ENCODE peak calls at places on chromosomes 4 and X, in eight cellular contexts. A is fibroblast of lung; E is A549; V is cardiac muscle cell; I is left ventricle myocardium inferior; U is OCI-LY7; S is aorta; W is naive thymus-derived CD4-positive, alpha-beta T cell. T is an unnamed sample. For H3K4me1, the result is how much of the 10 kb centered on the place peaks cover.

GRCh38 chrX:50081282-50081955 is 119.4 kb downstream of the AKAP4 start:
- DNase-seq in E (peak), V (peak), W (no peak), S (no peak), I (peak), U (no peak), A (no peak), T (no peak)

GRCh38 chrX:23783569-23784486 is 855 bp downstream of the SAT1 start:
- DNase-seq in E (peak), S (peak), I (no peak), W (peak), V (peak), U (peak), A (peak), T (peak)

GRCh38 chr4:39655866-39656265 is 17.2 kb upstream of the SMIM14 start:
- DNase-seq in A (no peak), E (peak), V (no peak), W (no peak), U (no peak), S (no peak), I (no peak), T (no peak)

GRCh38 chr4:152785639-152786517 is 6.1 kb downstream of the ARFIP1 start:
- DNase-seq in E (no peak), A (no peak), I (no peak), U (peak), V (no peak), S (no peak), W (no peak), T (no peak)

GRCh38 chr4:149709640-149710039 is 106.0 kb downstream of the IQCM start:
- DNase-seq in I (no peak), W (no peak), V (no peak), A (peak), U (no peak), E (no peak), S (no peak), T (no peak)

GRCh38 chrX:134236690-134237362 is at the start of gene CCDC160:
- DNase-seq in A (peak), W (no peak), I (peak), E (peak), U (no peak), V (peak), S (peak), T (no peak)

GRCh38 chr4:53371843-53372521 is 5.5 kb upstream of the FIP1L1 start:
- DNase-seq in S (no peak), U (no peak), E (no peak), V (no peak), A (no peak), I (no peak), W (no peak), T (no peak)

GRCh38 chrX:5788930-5789329 is 439.7 kb downstream of the NLGN4X start:
- DNase-seq in W (no peak), E (no peak), S (no peak), I (no peak), V (no peak), A (no peak), U (no peak), T (no peak)

GRCh38 chr4:31097999-31098398 is 377.8 kb downstream of the PCDH7 start:
- DNase-seq in U (no peak), S (no peak), A (no peak), V (no peak), I (no peak), W (no peak), E (no peak), T (peak)

GRCh38 chr4:169340834-169341233 is 70.1 kb upstream of the SH3RF1 start:
- DNase-seq in A (peak), S (no peak), V (no peak), W (no peak), E (no peak), I (no peak), U (no peak), T (no peak)

GRCh38 chr4:135408109-135408508 is 1206.5 kb upstream of the PABPC4L start:
- DNase-seq in I (no peak), W (no peak), E (no peak), A (no peak), S (no peak), U (no peak), V (no peak), T (no peak)

GRCh38 chr4:123870283-123870876 is 473.8 kb downstream of the SPRY1 start:
- DNase-seq in A (peak), S (no peak), V (no peak), U (no peak), E (no peak), W (no peak), I (no peak), T (no peak)

GRCh38 chrX:23656684-23657083 is 10.6 kb upstream of the PRDX4 start:
- DNase-seq in U (no peak), S (no peak), E (no peak), V (no peak), A (peak), W (no peak), I (no peak), T (no peak)

GRCh38 chr4:53076335-53076958 is 214.3 kb downstream of the RASL11B start:
- DNase-seq in V (no peak), A (no peak), U (no peak), W (no peak), E (no peak), S (no peak), I (no peak), T (no peak)

GRCh38 chrX:148500428-148501120 is at the start of gene AFF2:
- DNase-seq in S (peak), A (peak), U (peak), E (peak), I (peak), W (peak), V (peak), T (peak)

GRCh38 chr4:85964298-85964697 is 395.6 kb downstream of the MAPK10 start:
- DNase-seq in U (no peak), E (peak), A (peak), W (no peak), V (no peak), S (no peak), I (no peak), T (no peak)

GRCh38 chr4:186943607-186943908 is 219.9 kb upstream of the FAT1 start:
- DNase-seq in U (peak), A (no peak), W (no peak), E (no peak), S (no peak), V (no peak), I (no peak), T (no peak)

GRCh38 chrX:41347186-41347585 is 13.2 kb downstream of the DDX3X start:
- DNase-seq in A (no peak), E (no peak), I (no peak), S (no peak), W (no peak), V (no peak), U (no peak), T (peak)

GRCh38 chrX:75603833-75604232 is 81.0 kb upstream of the ZDHHC15 start:
- DNase-seq in S (no peak), I (no peak), A (peak), V (peak), U (peak), E (peak), W (peak), T (no peak)

GRCh38 chrX:33840176-33840575 is 291.9 kb downstream of the FAM47A start:
- DNase-seq in U (no peak), V (no peak), E (no peak), I (no peak), S (no peak), A (no peak), W (no peak), T (no peak)

GRCh38 chr4:153919667-153920066 is 130.8 kb upstream of the SFRP2 start:
- DNase-seq in E (no peak), W (no peak), A (no peak), V (peak), I (no peak), U (no peak), S (no peak), T (no peak)

GRCh38 chrX:129534816-129535578 is 5.1 kb upstream of the OCRL start:
- DNase-seq in I (no peak), U (no peak), E (no peak), V (no peak), S (no peak), W (no peak), A (peak), T (no peak)

GRCh38 chr4:112552668-112553067 is 36.7 kb upstream of the NEUROG2 start:
- DNase-seq in A (peak), U (no peak), V (peak), E (peak), S (no peak), W (no peak), I (no peak), T (no peak)

GRCh38 chrX:20637351-20637750 is 370.6 kb upstream of the RPS6KA3 start:
- DNase-seq in I (no peak), W (no peak), V (no peak), E (no peak), S (no peak), A (peak), U (no peak), T (no peak)

GRCh38 chr4:55757356-55758024 is 62.1 kb upstream of the EXOC1L start:
- DNase-seq in I (no peak), W (no peak), U (no peak), V (no peak), A (no peak), E (no peak), S (no peak), T (no peak)

GRCh38 chr4:124631760-124632159 is 80.8 kb downstream of the ANKRD50 start:
- DNase-seq in A (peak), E (peak), W (no peak), U (no peak), S (peak), V (peak), I (no peak), T (no peak)

GRCh38 chr4:31995943-31996901 is 1276.1 kb downstream of the PCDH7 start:
- DNase-seq in U (no peak), V (no peak), A (no peak), E (peak), I (no peak), S (no peak), W (no peak), T (no peak)

GRCh38 chr4:168631241-168632151 is 134.6 kb downstream of the PALLD start:
- DNase-seq in V (peak), S (peak), U (no peak), I (peak), A (peak), E (peak), W (no peak), T (no peak)

GRCh38 chr4:18621186-18621585 is 599.6 kb upstream of the LCORL start:
- DNase-seq in I (no peak), W (no peak), A (no peak), V (no peak), U (no peak), S (no peak), E (no peak), T (no peak)

GRCh38 chrX:41558531-41558930 is 111.4 kb downstream of the NYX start:
- DNase-seq in V (peak), I (no peak), E (peak), A (no peak), U (peak), S (no peak), W (no peak), T (peak)

GRCh38 chr4:79163981-79164490 is 161.8 kb downstream of the NAA11 start:
- DNase-seq in V (no peak), W (no peak), E (no peak), A (no peak), I (no peak), U (no peak), S (no peak), T (no peak)

GRCh38 chr4:147246096-147246495 is 234.8 kb upstream of the EDNRA start:
- DNase-seq in V (no peak), W (no peak), E (no peak), I (no peak), U (no peak), A (no peak), S (no peak), T (no peak)

GRCh38 chr4:77418333-77418732 is 187.3 kb upstream of the CXCL13 start:
- DNase-seq in W (no peak), U (peak), V (peak), I (no peak), S (no peak), E (peak), A (peak), T (no peak)

GRCh38 chr4:164438321-164438720 is 315.6 kb upstream of the SMIM31 start:
- DNase-seq in S (no peak), A (peak), V (no peak), E (no peak), U (no peak), I (no peak), W (no peak), T (no peak)

GRCh38 chr4:66562276-66562806 is 892.1 kb upstream of the EPHA5 start:
- DNase-seq in E (no peak), V (peak), S (no peak), I (no peak), A (peak), W (no peak), U (no peak), T (no peak)

GRCh38 chrX:11423362-11423818 is 130.2 kb downstream of the AMELX start:
- DNase-seq in V (peak), W (no peak), U (peak), S (peak), E (peak), I (no peak), A (peak), T (no peak)

GRCh38 chr4:3773552-3774001 is 7.4 kb downstream of the ADRA2C start:
- DNase-seq in U (no peak), W (no peak), I (no peak), A (no peak), S (no peak), E (no peak), V (no peak), T (no peak)

GRCh38 chr4:101126044-101126443 is 221.3 kb downstream of the PPP3CA start:
- DNase-seq in V (no peak), E (no peak), A (peak), I (no peak), U (no peak), W (no peak), S (no peak), T (no peak)

GRCh38 chr4:146591986-146592385 is 46.7 kb upstream of the POU4F2 start:
- DNase-seq in V (no peak), E (no peak), S (no peak), U (no peak), W (no peak), A (no peak), I (no peak), T (no peak)

DNA sequence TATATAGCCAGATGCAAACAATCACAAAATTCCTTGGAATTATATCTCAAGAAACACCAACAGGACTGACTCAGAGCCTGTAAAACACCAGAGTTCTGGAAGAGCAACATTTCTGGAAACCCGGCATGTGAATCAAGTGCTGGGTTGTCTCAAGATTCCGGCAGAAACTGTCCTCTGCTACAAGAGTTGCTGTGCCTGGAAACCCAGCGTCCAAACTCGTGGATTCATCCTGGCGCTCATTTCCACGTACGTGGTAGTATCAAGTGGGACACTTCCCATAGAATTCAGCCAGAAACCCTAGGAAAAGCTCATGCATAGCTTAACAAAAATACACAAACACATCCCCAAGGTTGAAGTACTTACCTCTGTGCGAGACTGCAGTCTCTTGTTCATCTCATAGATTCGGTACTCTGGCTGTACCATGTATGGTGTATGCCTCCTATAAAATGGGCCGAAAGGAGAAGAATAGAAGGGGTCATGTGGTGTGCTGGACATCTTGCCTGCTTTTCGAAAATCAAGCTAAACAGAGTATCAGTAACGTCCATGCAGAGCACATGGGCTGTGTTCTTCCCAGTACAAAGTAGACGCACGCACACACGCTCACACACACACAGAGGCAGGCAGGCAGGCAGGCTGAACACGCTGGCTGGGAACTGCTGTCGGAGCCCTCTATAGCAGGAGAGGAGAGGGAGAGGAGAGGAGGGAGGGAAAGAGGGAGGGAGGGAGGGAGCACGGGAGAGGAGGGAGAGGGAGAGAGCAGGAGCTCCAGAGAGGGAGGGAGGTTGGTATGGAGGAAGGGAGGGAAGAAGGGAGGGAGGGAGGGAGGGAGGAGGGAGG is at the start of gene LDB2:
- DNase-seq in E (no peak), W (no peak), S (peak), A (peak), U (no peak), I (peak), V (peak), T (no peak)
- H3K4me1 ChIP-seq in E (under half), W (under half), S (under half), A (under half), U (under half), I (under half), V (under half), T (under half)

GRCh38 chr4:8200302-8200975 is 1.3 kb downstream of the SH3TC1 start:
- DNase-seq in A (no peak), V (peak), I (peak), W (peak), U (peak), E (no peak), S (peak), T (peak)

GRCh38 chr4:8197521-8197920 is 1.6 kb upstream of the SH3TC1 start:
- DNase-seq in V (no peak), E (no peak), W (no peak), A (no peak), S (no peak), I (no peak), U (no peak), T (no peak)

GRCh38 chr4:8199594-8200301 is 658 bp downstream of the SH3TC1 start:
- DNase-seq in W (no peak), V (no peak), A (no peak), U (no peak), S (no peak), E (no peak), I (no peak), T (peak)

GRCh38 chr4:8198906-8199593 is at the start of gene SH3TC1:
- DNase-seq in I (peak), A (peak), W (peak), U (peak), V (peak), E (peak), S (peak), T (peak)

DNA sequence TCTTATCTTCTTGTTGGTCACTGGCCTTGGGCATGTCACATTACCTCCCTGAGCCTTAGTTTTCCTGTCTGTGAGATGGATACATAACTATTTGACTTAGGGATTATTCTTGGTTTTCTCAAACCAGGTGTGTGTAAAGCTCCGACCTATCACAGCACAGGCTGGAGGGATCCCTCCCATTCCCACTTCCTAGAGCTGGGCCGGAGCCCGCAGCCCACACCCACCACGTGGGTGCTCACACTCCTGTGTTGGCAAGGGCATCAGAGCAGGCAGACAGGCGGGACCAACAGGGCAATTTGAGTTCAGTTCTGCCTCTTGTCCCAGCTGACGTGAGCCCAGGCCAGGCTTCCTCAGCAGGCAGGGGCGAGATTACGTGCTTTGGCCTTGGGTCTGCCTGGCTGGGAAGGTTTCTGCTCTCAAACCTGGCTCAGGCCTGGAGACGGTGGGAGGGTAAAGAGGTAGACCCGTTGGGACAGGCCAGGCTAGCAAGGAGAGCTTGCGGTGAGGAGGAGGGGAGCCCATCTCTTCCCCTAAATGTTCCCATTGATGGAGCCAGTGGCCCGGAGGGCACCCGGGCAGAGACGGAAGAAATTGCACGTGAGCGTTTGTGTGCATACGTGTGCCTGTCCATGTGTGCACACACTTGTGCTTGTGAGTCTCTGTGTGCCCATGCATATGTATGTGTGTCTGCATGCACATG is 734 bp upstream of the SH3TC1 start:
- DNase-seq in S (peak), U (no peak), A (no peak), I (no peak), W (no peak), V (no peak), E (no peak), T (no peak)
- H3K27ac ChIP-seq in S (no peak), U (peak), A (no peak), I (peak), W (peak), V (no peak), E (peak), T (peak)

DNA sequence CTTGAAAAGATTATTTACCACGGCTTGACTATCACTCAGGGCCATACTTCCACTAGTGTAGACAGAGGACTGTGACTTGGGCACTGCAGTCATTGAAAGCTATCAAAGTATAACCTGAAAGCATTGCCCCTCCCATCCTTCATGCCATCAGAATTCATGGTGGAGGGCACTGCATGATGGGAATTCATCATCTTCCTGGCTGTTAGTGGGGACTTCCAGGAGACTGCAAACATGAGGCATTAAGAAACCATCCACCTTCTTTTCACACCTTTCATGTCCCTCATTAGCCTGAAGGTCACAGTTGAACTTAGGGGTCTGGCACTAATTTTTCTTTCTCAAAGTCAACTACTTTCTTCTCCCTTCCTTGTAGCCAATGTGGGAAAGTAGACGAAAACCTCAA is 25.8 kb downstream of the VSIG4 start:
- DNase-seq in V (no peak), E (no peak), U (no peak), A (no peak), W (no peak), I (no peak), S (no peak), T (no peak)
- H3K4me1 ChIP-seq in V (under half), E (under half), U (half or more), A (under half), W (under half), I (under half), S (under half), T (half or more)

GRCh38 chrX:63764946-63765345 is 20.1 kb downstream of the ARHGEF9 start:
- DNase-seq in W (no peak), E (no peak), I (no peak), A (peak), S (no peak), V (no peak), U (no peak), T (no peak)

GRCh38 chrX:63765692-63766091 is 19.3 kb downstream of the ARHGEF9 start:
- DNase-seq in V (no peak), S (no peak), W (no peak), U (no peak), E (no peak), I (no peak), A (no peak), T (no peak)

DNA sequence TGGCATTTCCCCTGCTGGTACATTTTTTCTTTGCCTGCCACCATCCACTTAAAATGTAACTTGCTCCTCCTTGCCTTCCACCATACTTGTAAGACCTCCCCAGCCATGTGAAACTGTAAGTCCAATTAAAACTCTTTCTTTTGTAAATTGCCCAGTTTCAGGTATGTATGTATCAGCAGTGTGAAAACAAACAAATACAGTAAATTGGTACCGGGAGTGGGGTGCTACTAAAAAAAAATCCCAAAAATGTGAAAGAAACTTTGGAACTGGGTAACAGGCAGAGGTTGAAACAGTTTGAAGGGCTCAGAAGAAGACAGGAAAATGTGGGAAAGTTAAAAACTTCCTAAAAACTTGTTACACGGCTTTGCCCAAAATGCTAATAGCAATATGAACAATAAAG is 16.3 kb downstream of the ARHGEF9 start:
- DNase-seq in W (no peak), A (no peak), E (no peak), S (no peak), I (no peak), V (no peak), U (no peak), T (no peak)
- H3K27ac ChIP-seq in W (no peak), A (no peak), E (no peak), S (no peak), I (no peak), V (no peak), U (no peak), T (no peak)

T was measured in CD4-positive, alpha-beta memory T cell.